ENCODE peak calls at places on chromosomes 12 and 14, in six cellular contexts. Y, S, H, M, F and K are unnamed samples.

GRCh38 chr14:23102801-23103200 is 2.0 kb downstream of the CIROP start:
- DNase-seq in Y (no peak), S (no peak), H (no peak), M (no peak), F (no peak), K (no peak)

GRCh38 chr12:123839826-123840225 is 77.7 kb downstream of the DNAH10 start:
- DNase-seq in Y (no peak), S (no peak), H (no peak), M (no peak), F (no peak), K (no peak)

GRCh38 chr12:66059670-66060069 is 70.9 kb downstream of the LLPH start:
- DNase-seq in Y (no peak), S (no peak), H (no peak), M (no peak), F (no peak), K (no peak)

GRCh38 chr12:92597997-92598396 is 104.8 kb upstream of the PLEKHG7 start:
- DNase-seq in Y (no peak), S (no peak), H (no peak), M (no peak), F (no peak), K (no peak)

GRCh38 chr12:87119713-87120112 is 863.5 kb upstream of the MGAT4C start:
- DNase-seq in Y (no peak), S (no peak), H (no peak), M (no peak), F (no peak), K (no peak)

GRCh38 chr14:93708800-93709199 is 79.5 kb downstream of the PRIMA1 start:
- DNase-seq in Y (no peak), S (no peak), H (no peak), M (no peak), F (no peak), K (no peak)

GRCh38 chr12:112503521-112503920 is 84.8 kb downstream of the PTPN11 start:
- DNase-seq in Y (no peak), S (no peak), H (no peak), M (no peak), F (no peak), K (no peak)

GRCh38 chr12:14884458-14884878 is 1.2 kb downstream of the MGP start:
- DNase-seq in Y (peak), S (peak), H (peak), M (peak), F (peak), K (peak)

GRCh38 chr12:64473176-64473575 is 21.3 kb downstream of the TBK1 start:
- DNase-seq in Y (no peak), S (no peak), H (no peak), M (no peak), F (no peak), K (no peak)

GRCh38 chr14:63147018-63147417 is 57.2 kb upstream of the RHOJ start:
- DNase-seq in Y (no peak), S (no peak), H (no peak), M (no peak), F (no peak), K (no peak)

GRCh38 chr12:54384591-54385041 is at the start of gene ZNF385A:
- DNase-seq in Y (no peak), S (no peak), H (no peak), M (no peak), F (peak), K (no peak)

GRCh38 chr12:114662512-114663177 is 21.3 kb downstream of the TBX3 start:
- DNase-seq in Y (peak), S (peak), H (peak), M (peak), F (peak), K (peak)

GRCh38 chr14:77849711-77850110 is 49.8 kb downstream of the ADCK1 start:
- DNase-seq in Y (no peak), S (no peak), H (no peak), M (no peak), F (no peak), K (no peak)

GRCh38 chr12:113333111-113333750 is 1.7 kb downstream of the SLC8B1 start:
- DNase-seq in Y (no peak), S (no peak), H (no peak), M (no peak), F (no peak), K (no peak)

GRCh38 chr14:78798757-78799156 is 628.6 kb downstream of the NRXN3 start:
- DNase-seq in Y (no peak), S (no peak), H (no peak), M (no peak), F (no peak), K (no peak)

GRCh38 chr14:104681689-104682074 is 7.7 kb upstream of the INF2 start:
- DNase-seq in Y (peak), S (no peak), H (no peak), M (no peak), F (no peak), K (no peak)

GRCh38 chr12:93322784-93323183 is 54.9 kb upstream of the NUDT4 start:
- DNase-seq in Y (no peak), S (no peak), H (no peak), M (no peak), F (no peak), K (no peak)

GRCh38 chr12:128698573-128698972 is 125.2 kb downstream of the SLC15A4 start:
- DNase-seq in Y (no peak), S (no peak), H (no peak), M (no peak), F (no peak), K (no peak)

GRCh38 chr12:117809509-117809908 is 159.3 kb downstream of the KSR2 start:
- DNase-seq in Y (no peak), S (no peak), H (no peak), M (no peak), F (no peak), K (no peak)